ENCODE peak calls at places on chromosomes 11 and 22, in eight cellular contexts. G is transverse colon; P is GM04504; O is NK-92 treated with Interleukin-12 subunit alpha and Interleukin-12 subunit beta, amount 100 ng/mL, for 24 hours; Z is aorta; E is NCI-H345; F is hepatocyte; X is AG09309. V is an unnamed sample.
A peak's percentile ranks its signal among the peaks of the same experiment; 100 is the strongest.

GRCh38 chr11:118281284-118281683 is 17.2 kb upstream of the MPZL2 start:
- DNase-seq in G (no peak), P (no peak), O (peak; percentile 8), Z (no peak), E (no peak), F (no peak), X (no peak), V (no peak)

GRCh38 chr22:42769574-42770447 is 49.1 kb upstream of the A4GALT start:
- DNase-seq in G (peak; percentile 54), P (peak; percentile 72), O (no peak), Z (peak; percentile 89), E (no peak), F (peak; percentile 83), X (peak; percentile 45), V (peak; percentile 41)

GRCh38 chr11:29985248-29985647 is 31.6 kb downstream of the KCNA4 start:
- DNase-seq in G (no peak), P (no peak), O (no peak), Z (no peak), E (no peak), F (no peak), X (no peak), V (no peak)

GRCh38 chr22:17199131-17199731 is 20.0 kb downstream of the ADA2 start:
- DNase-seq in G (no peak), P (peak; percentile 49), O (no peak), Z (no peak), E (no peak), F (peak; percentile 85), X (no peak), V (no peak)

GRCh38 chr11:66438009-66438503 is 592 bp downstream of the MRPL11 start:
- DNase-seq in G (no peak), P (no peak), O (no peak), Z (no peak), E (no peak), F (peak; percentile 26), X (no peak), V (peak; percentile 44)

GRCh38 chr11:78715639-78716311 is 141.1 kb upstream of the NARS2 start:
- DNase-seq in G (peak; percentile 66), P (peak; percentile 39), O (peak; percentile 14), Z (peak; percentile 89), E (peak; percentile 88), F (peak; percentile 70), X (no peak), V (peak; percentile 66)

GRCh38 chr22:47807506-47807905 is 1045.1 kb downstream of the TBC1D22A start:
- DNase-seq in G (no peak), P (no peak), O (no peak), Z (no peak), E (no peak), F (no peak), X (no peak), V (no peak)

GRCh38 chr11:126357969-126358762 is 2.7 kb downstream of the ST3GAL4 start:
- DNase-seq in G (no peak), P (no peak), O (no peak), Z (peak; percentile 75), E (no peak), F (no peak), X (no peak), V (no peak)

GRCh38 chr11:78647266-78647915 is 72.7 kb upstream of the NARS2 start:
- DNase-seq in G (no peak), P (no peak), O (no peak), Z (no peak), E (no peak), F (no peak), X (no peak), V (no peak)

GRCh38 chr22:39773976-39774539 is 119.5 kb downstream of the ENTHD1 start:
- DNase-seq in G (peak; percentile 13), P (no peak), O (peak; percentile 2), Z (no peak), E (no peak), F (peak; percentile 27), X (no peak), V (peak; percentile 26)

GRCh38 chr22:20957691-20958440 is 9.2 kb upstream of the AIFM3 start:
- DNase-seq in G (peak; percentile 82), P (no peak), O (no peak), Z (no peak), E (no peak), F (peak; percentile 71), X (no peak), V (peak; percentile 79)

V was measured in colonic mucosa.